ENCODE peak calls at places on chromosomes 6 and 20, in eight cellular contexts. One of them, this sample, is unnamed.

GRCh38 chr6:73732845-73733675 is 37.1 kb downstream of the CD109 start:
- DNase-seq in WERI-Rb-1: peak; percentile 58
- DNase-seq in CD4-positive, alpha-beta T cell: peak; percentile 53
- DNase-seq in GM23338: peak; percentile 83
- DNase-seq in heart left ventricle: peak; percentile 73
- DNase-seq in MM.1S: peak; percentile 73
- DNase-seq in tibial artery: peak; percentile 77
- DNase-seq in Panc1: no peak
- DNase-seq in this sample: peak; percentile 58

GRCh38 chr6:110971458-110971857 is 10.4 kb upstream of the RPF2 start:
- DNase-seq in WERI-Rb-1: no peak
- DNase-seq in CD4-positive, alpha-beta T cell: no peak
- DNase-seq in GM23338: no peak
- DNase-seq in heart left ventricle: no peak
- DNase-seq in MM.1S: no peak
- DNase-seq in tibial artery: no peak
- DNase-seq in Panc1: no peak
- DNase-seq in this sample: no peak

GRCh38 chr20:36098364-36098763 is 56.2 kb upstream of the EPB41L1 start:
- DNase-seq in WERI-Rb-1: no peak
- DNase-seq in CD4-positive, alpha-beta T cell: no peak
- DNase-seq in GM23338: no peak
- DNase-seq in heart left ventricle: peak; percentile 48
- DNase-seq in MM.1S: peak; percentile 85
- DNase-seq in tibial artery: no peak
- DNase-seq in Panc1: no peak
- DNase-seq in this sample: no peak

GRCh38 chr6:169189227-169189626 is 64.4 kb downstream of the THBS2 start:
- DNase-seq in WERI-Rb-1: no peak
- DNase-seq in CD4-positive, alpha-beta T cell: no peak
- DNase-seq in GM23338: no peak
- DNase-seq in heart left ventricle: no peak
- DNase-seq in MM.1S: no peak
- DNase-seq in tibial artery: no peak
- DNase-seq in Panc1: no peak
- DNase-seq in this sample: no peak

GRCh38 chr6:27545271-27546046 is 72.6 kb upstream of the ZNF184 start:
- DNase-seq in WERI-Rb-1: no peak
- DNase-seq in CD4-positive, alpha-beta T cell: no peak
- DNase-seq in GM23338: peak; percentile 83
- DNase-seq in heart left ventricle: no peak
- DNase-seq in MM.1S: no peak
- DNase-seq in tibial artery: no peak
- DNase-seq in Panc1: peak; percentile 97
- DNase-seq in this sample: no peak

GRCh38 chr6:50815436-50816114 is 3.1 kb upstream of the TFAP2B start:
- DNase-seq in WERI-Rb-1: no peak
- DNase-seq in CD4-positive, alpha-beta T cell: no peak
- DNase-seq in GM23338: no peak
- DNase-seq in heart left ventricle: no peak
- DNase-seq in MM.1S: peak; percentile 32
- DNase-seq in tibial artery: no peak
- DNase-seq in Panc1: peak; percentile 8
- DNase-seq in this sample: no peak

GRCh38 chr20:44650777-44651493 is 564 bp downstream of the ADA start:
- DNase-seq in WERI-Rb-1: no peak
- DNase-seq in CD4-positive, alpha-beta T cell: peak; percentile 35
- DNase-seq in GM23338: peak; percentile 21
- DNase-seq in heart left ventricle: peak; percentile 59
- DNase-seq in MM.1S: peak; percentile 55
- DNase-seq in tibial artery: no peak
- DNase-seq in Panc1: no peak
- DNase-seq in this sample: no peak

GRCh38 chr6:158860279-158860865 is 41.2 kb upstream of the EZR start:
- DNase-seq in WERI-Rb-1: no peak
- DNase-seq in CD4-positive, alpha-beta T cell: no peak
- DNase-seq in GM23338: no peak
- DNase-seq in heart left ventricle: no peak
- DNase-seq in MM.1S: no peak
- DNase-seq in tibial artery: no peak
- DNase-seq in Panc1: no peak
- DNase-seq in this sample: no peak

GRCh38 chr20:20487811-20488210 is 119.9 kb downstream of the INSM1 start:
- DNase-seq in WERI-Rb-1: no peak
- DNase-seq in CD4-positive, alpha-beta T cell: no peak
- DNase-seq in GM23338: no peak
- DNase-seq in heart left ventricle: no peak
- DNase-seq in MM.1S: no peak
- DNase-seq in tibial artery: no peak
- DNase-seq in Panc1: no peak
- DNase-seq in this sample: no peak

GRCh38 chr6:160462551-160463109 is 114.5 kb downstream of the SLC22A3 start:
- DNase-seq in WERI-Rb-1: no peak
- DNase-seq in CD4-positive, alpha-beta T cell: no peak
- DNase-seq in GM23338: no peak
- DNase-seq in heart left ventricle: no peak
- DNase-seq in MM.1S: peak; percentile 48
- DNase-seq in tibial artery: no peak
- DNase-seq in Panc1: no peak
- DNase-seq in this sample: no peak

GRCh38 chr6:34242252-34243130 is 5.8 kb downstream of the HMGA1 start:
- DNase-seq in WERI-Rb-1: peak; percentile 9
- DNase-seq in CD4-positive, alpha-beta T cell: no peak
- DNase-seq in GM23338: no peak
- DNase-seq in heart left ventricle: no peak
- DNase-seq in MM.1S: no peak
- DNase-seq in tibial artery: peak; percentile 54
- DNase-seq in Panc1: no peak
- DNase-seq in this sample: no peak
- H3K27ac ChIP-seq in WERI-Rb-1: no peak overlapping the region
- H3K27ac ChIP-seq in CD4-positive, alpha-beta T cell: peak overlapping the region; percentile 50
- H3K27ac ChIP-seq in GM23338: peak overlapping the region; percentile 97
- H3K27ac ChIP-seq in heart left ventricle: no peak overlapping the region
- H3K27ac ChIP-seq in MM.1S: no peak overlapping the region
- H3K27ac ChIP-seq in tibial artery: no peak overlapping the region
- H3K27ac ChIP-seq in Panc1: peak overlapping the region; percentile 90
- H3K27ac ChIP-seq in this sample: no peak overlapping the region

DNA sequence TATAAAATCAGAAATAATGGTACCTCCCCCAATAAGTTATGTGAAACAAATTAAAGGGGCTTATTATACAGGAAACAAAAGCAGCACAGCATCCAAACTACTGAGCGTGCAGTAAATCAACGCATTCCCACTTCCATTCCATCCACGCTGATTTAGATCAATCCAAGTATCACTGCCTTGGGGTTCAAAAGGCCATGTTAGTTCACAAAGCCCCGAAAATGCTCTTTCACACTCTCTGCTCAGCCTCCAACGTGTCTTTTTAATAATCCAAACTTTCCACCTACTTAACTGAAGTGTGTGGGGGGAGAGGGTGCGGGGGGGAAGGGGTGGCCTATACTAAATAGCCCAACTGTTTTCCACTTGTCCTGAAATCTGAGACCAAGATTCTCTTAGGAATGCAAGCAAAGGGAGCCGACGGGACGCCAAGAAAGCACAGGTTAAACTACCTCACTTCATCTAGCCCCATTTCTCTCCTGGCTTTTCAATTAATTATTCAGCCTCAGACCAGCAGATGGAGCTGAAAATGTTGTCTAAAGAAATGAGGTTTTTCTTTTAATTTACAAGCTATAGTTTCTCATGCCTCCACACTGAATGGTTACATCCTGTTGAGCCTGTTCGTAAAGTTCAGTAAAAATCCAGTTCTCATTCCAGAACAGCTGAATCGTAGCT is 1.1 kb upstream of the NXT1 start:
- DNase-seq in WERI-Rb-1: no peak
- DNase-seq in CD4-positive, alpha-beta T cell: no peak
- DNase-seq in GM23338: peak; percentile 79
- DNase-seq in heart left ventricle: no peak
- DNase-seq in MM.1S: no peak
- DNase-seq in tibial artery: no peak
- DNase-seq in Panc1: no peak
- DNase-seq in this sample: no peak
- H3K27ac ChIP-seq in WERI-Rb-1: peak overlapping the region; percentile 97
- H3K27ac ChIP-seq in CD4-positive, alpha-beta T cell: peak overlapping the region; percentile 99
- H3K27ac ChIP-seq in GM23338: peak overlapping the region; percentile 96
- H3K27ac ChIP-seq in heart left ventricle: peak overlapping the region; percentile 99
- H3K27ac ChIP-seq in MM.1S: peak overlapping the region; percentile 94
- H3K27ac ChIP-seq in tibial artery: peak overlapping the region; percentile 100
- H3K27ac ChIP-seq in Panc1: peak overlapping the region; percentile 98
- H3K27ac ChIP-seq in this sample: peak overlapping the region; percentile 99

GRCh38 chr6:148874698-148875293 is 128.0 kb downstream of the UST start:
- DNase-seq in WERI-Rb-1: no peak
- DNase-seq in CD4-positive, alpha-beta T cell: no peak
- DNase-seq in GM23338: no peak
- DNase-seq in heart left ventricle: peak; percentile 58
- DNase-seq in MM.1S: no peak
- DNase-seq in tibial artery: no peak
- DNase-seq in Panc1: no peak
- DNase-seq in this sample: no peak
- H3K27ac ChIP-seq in WERI-Rb-1: no peak overlapping the region
- H3K27ac ChIP-seq in CD4-positive, alpha-beta T cell: no peak overlapping the region
- H3K27ac ChIP-seq in GM23338: no peak overlapping the region
- H3K27ac ChIP-seq in heart left ventricle: no peak overlapping the region
- H3K27ac ChIP-seq in MM.1S: no peak overlapping the region
- H3K27ac ChIP-seq in tibial artery: no peak overlapping the region
- H3K27ac ChIP-seq in Panc1: no peak overlapping the region
- H3K27ac ChIP-seq in this sample: no peak overlapping the region

GRCh38 chr20:53937330-53937729 is 133.1 kb downstream of the BCAS1 start:
- DNase-seq in WERI-Rb-1: no peak
- DNase-seq in CD4-positive, alpha-beta T cell: no peak
- DNase-seq in GM23338: no peak
- DNase-seq in heart left ventricle: no peak
- DNase-seq in MM.1S: no peak
- DNase-seq in tibial artery: no peak
- DNase-seq in Panc1: no peak
- DNase-seq in this sample: no peak
- H3K27ac ChIP-seq in WERI-Rb-1: no peak overlapping the region
- H3K27ac ChIP-seq in CD4-positive, alpha-beta T cell: no peak overlapping the region
- H3K27ac ChIP-seq in GM23338: no peak overlapping the region
- H3K27ac ChIP-seq in heart left ventricle: no peak overlapping the region
- H3K27ac ChIP-seq in MM.1S: no peak overlapping the region
- H3K27ac ChIP-seq in tibial artery: no peak overlapping the region
- H3K27ac ChIP-seq in Panc1: peak overlapping the region; percentile 100
- H3K27ac ChIP-seq in this sample: no peak overlapping the region

DNA sequence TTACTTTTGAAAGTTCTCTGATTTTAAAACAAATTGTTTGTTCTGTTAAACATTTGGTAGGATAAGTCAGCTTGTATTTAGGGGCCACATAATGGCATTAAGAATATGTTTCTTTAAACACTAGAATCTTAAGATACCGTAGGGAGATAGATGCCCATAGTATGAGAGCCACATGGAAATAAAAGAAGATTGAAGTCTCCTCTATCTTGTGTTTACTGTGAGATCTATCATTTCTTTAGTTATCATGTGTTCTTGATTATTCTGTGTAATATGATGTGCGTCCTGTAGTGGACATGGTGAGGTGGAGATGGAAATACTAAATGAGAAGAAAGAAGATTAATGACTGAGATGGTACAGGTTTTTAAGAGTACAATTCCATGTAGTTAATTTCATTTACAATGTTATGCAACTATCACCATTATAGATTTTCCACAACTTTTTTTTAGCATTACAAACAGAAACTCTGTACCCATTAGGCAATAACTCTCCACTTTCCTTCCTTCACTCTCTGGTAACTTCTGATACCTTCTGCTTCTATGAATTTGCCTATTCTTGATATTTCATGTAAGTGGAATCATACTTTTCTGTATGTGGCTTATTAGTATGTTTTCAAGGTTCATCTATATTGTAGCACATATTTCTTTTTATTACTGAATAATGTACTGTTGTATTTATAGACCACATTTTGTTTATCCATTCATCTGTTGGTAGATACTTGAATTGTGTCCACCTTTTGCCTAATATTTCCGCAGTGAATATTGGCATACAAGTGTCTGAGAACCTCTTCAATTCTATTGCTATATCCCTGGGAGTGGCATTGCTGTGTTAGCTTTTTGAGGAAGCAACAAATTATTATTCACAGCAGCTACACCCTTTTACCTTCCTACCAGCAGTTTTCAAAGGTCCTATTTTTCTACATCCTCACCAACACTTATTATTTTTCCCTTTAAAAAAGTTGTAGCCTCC is 11.5 kb downstream of the RNF146 start:
- DNase-seq in WERI-Rb-1: no peak
- DNase-seq in CD4-positive, alpha-beta T cell: no peak
- DNase-seq in GM23338: no peak
- DNase-seq in heart left ventricle: no peak
- DNase-seq in MM.1S: no peak
- DNase-seq in tibial artery: no peak
- DNase-seq in Panc1: no peak
- DNase-seq in this sample: no peak
- H3K27ac ChIP-seq in WERI-Rb-1: no peak overlapping the region
- H3K27ac ChIP-seq in CD4-positive, alpha-beta T cell: no peak overlapping the region
- H3K27ac ChIP-seq in GM23338: no peak overlapping the region
- H3K27ac ChIP-seq in heart left ventricle: no peak overlapping the region
- H3K27ac ChIP-seq in MM.1S: no peak overlapping the region
- H3K27ac ChIP-seq in tibial artery: no peak overlapping the region
- H3K27ac ChIP-seq in Panc1: no peak overlapping the region
- H3K27ac ChIP-seq in this sample: no peak overlapping the region

GRCh38 chr20:4511776-4512175 is 209.9 kb upstream of the PRND start:
- DNase-seq in WERI-Rb-1: no peak
- DNase-seq in CD4-positive, alpha-beta T cell: no peak
- DNase-seq in GM23338: no peak
- DNase-seq in heart left ventricle: no peak
- DNase-seq in MM.1S: no peak
- DNase-seq in tibial artery: no peak
- DNase-seq in Panc1: no peak
- DNase-seq in this sample: no peak

GRCh38 chr20:4512891-4513550 is 208.7 kb upstream of the PRND start:
- DNase-seq in WERI-Rb-1: no peak
- DNase-seq in CD4-positive, alpha-beta T cell: no peak
- DNase-seq in GM23338: no peak
- DNase-seq in heart left ventricle: no peak
- DNase-seq in MM.1S: no peak
- DNase-seq in tibial artery: no peak
- DNase-seq in Panc1: peak; percentile 85
- DNase-seq in this sample: no peak

GRCh38 chr20:4516851-4517250 is 204.9 kb upstream of the PRND start:
- DNase-seq in WERI-Rb-1: no peak
- DNase-seq in CD4-positive, alpha-beta T cell: no peak
- DNase-seq in GM23338: no peak
- DNase-seq in heart left ventricle: no peak
- DNase-seq in MM.1S: no peak
- DNase-seq in tibial artery: no peak
- DNase-seq in Panc1: no peak
- DNase-seq in this sample: no peak

GRCh38 chr20:4509825-4510522 is 211.7 kb upstream of the PRND start:
- DNase-seq in WERI-Rb-1: no peak
- DNase-seq in CD4-positive, alpha-beta T cell: no peak
- DNase-seq in GM23338: no peak
- DNase-seq in heart left ventricle: no peak
- DNase-seq in MM.1S: no peak
- DNase-seq in tibial artery: no peak
- DNase-seq in Panc1: no peak
- DNase-seq in this sample: no peak

GRCh38 chr20:4513720-4514119 is 208.0 kb upstream of the PRND start:
- DNase-seq in WERI-Rb-1: no peak
- DNase-seq in CD4-positive, alpha-beta T cell: no peak
- DNase-seq in GM23338: no peak
- DNase-seq in heart left ventricle: no peak
- DNase-seq in MM.1S: no peak
- DNase-seq in tibial artery: no peak
- DNase-seq in Panc1: peak; percentile 50
- DNase-seq in this sample: no peak
- H3K27ac ChIP-seq in WERI-Rb-1: no peak overlapping the region
- H3K27ac ChIP-seq in CD4-positive, alpha-beta T cell: no peak overlapping the region
- H3K27ac ChIP-seq in GM23338: no peak overlapping the region
- H3K27ac ChIP-seq in heart left ventricle: no peak overlapping the region
- H3K27ac ChIP-seq in MM.1S: no peak overlapping the region
- H3K27ac ChIP-seq in tibial artery: no peak overlapping the region
- H3K27ac ChIP-seq in Panc1: no peak overlapping the region
- H3K27ac ChIP-seq in this sample: no peak overlapping the region